ENCODE peak calls at places on chromosomes 2 and 18, in eight cellular contexts. V is BJ, C is tibial artery, X is NB4, K is spleen, S is MM.1S, Y is astrocyte of the spinal cord, A is IMR-90. W is an unnamed sample.

GRCh38 chr18:63823516-63824219 is 48.5 kb downstream of the SERPINB7 start:
- DNase-seq in X (peak; percentile 83), A (peak; percentile 77), C (peak; percentile 23), K (no peak), S (no peak), V (no peak), Y (peak; percentile 27), W (no peak)

GRCh38 chr18:62669225-62669624 is 46.1 kb upstream of the PHLPP1 start:
- DNase-seq in Y (no peak), V (no peak), K (no peak), A (no peak), X (no peak), S (no peak), C (no peak), W (no peak)

GRCh38 chr2:233690444-233690843 is 2.2 kb upstream of the UGT1A6 start:
- DNase-seq in A (peak; percentile 3), Y (no peak), S (no peak), C (no peak), V (no peak), K (no peak), X (no peak), W (no peak)

GRCh38 chr2:47002480-47003381 is 87.1 kb upstream of the MCFD2 start:
- DNase-seq in X (peak; percentile 69), A (no peak), C (peak; percentile 51), K (no peak), Y (peak; percentile 69), S (no peak), V (no peak), W (no peak)

GRCh38 chr18:54479365-54479764 is 111.7 kb upstream of the DYNAP start:
- DNase-seq in K (no peak), S (no peak), X (no peak), V (no peak), Y (no peak), A (no peak), C (no peak), W (no peak)

GRCh38 chr2:64606495-64607363 is 47.0 kb downstream of the SERTAD2 start:
- DNase-seq in V (no peak), X (peak; percentile 83), S (no peak), K (peak; percentile 96), Y (no peak), A (no peak), C (peak; percentile 95), W (peak; percentile 18)

GRCh38 chr18:55097406-55098170 is 138.3 kb upstream of the CCDC68 start:
- DNase-seq in A (no peak), Y (peak; percentile 72), V (no peak), X (no peak), S (no peak), K (no peak), C (no peak), W (no peak)

GRCh38 chr2:240590681-240591111 is 4.2 kb downstream of the CAPN10 start:
- DNase-seq in V (no peak), K (peak; percentile 66), Y (no peak), A (no peak), S (no peak), X (no peak), C (no peak), W (no peak)

GRCh38 chr2:150486539-150487484 is 655 bp downstream of the RND3 start:
- DNase-seq in K (no peak), C (peak; percentile 57), V (no peak), A (peak; percentile 24), S (peak; percentile 44), Y (peak; percentile 68), X (no peak), W (no peak)

GRCh38 chr18:6948656-6949055 is 168.9 kb downstream of the LAMA1 start:
- DNase-seq in A (no peak), K (no peak), X (no peak), S (no peak), C (no peak), Y (no peak), V (no peak), W (no peak)

GRCh38 chr18:77016936-77017335 is 115.6 kb downstream of the MBP start:
- DNase-seq in V (no peak), A (no peak), X (no peak), C (no peak), S (no peak), K (no peak), Y (no peak), W (no peak)

GRCh38 chr2:200471324-200471848 is 38.5 kb downstream of the KCTD18 start:
- DNase-seq in C (no peak), K (no peak), V (no peak), Y (no peak), A (no peak), S (peak; percentile 92), X (peak; percentile 52), W (no peak)

GRCh38 chr2:54755641-54756326 is 32.3 kb downstream of the EML6 start:
- DNase-seq in X (peak; percentile 36), V (no peak), A (no peak), K (no peak), Y (no peak), S (peak; percentile 92), C (no peak), W (no peak)

GRCh38 chr18:78813898-78814297 is 165.7 kb upstream of the SALL3 start:
- DNase-seq in V (no peak), K (peak; percentile 34), A (no peak), Y (no peak), C (no peak), S (no peak), X (no peak), W (no peak)

GRCh38 chr18:63346031-63346430 is 21.0 kb downstream of the KDSR start:
- DNase-seq in S (no peak), A (no peak), X (no peak), K (no peak), C (no peak), V (no peak), Y (no peak), W (no peak)

GRCh38 chr2:140580799-140581198 is 1550.0 kb downstream of the LRP1B start:
- DNase-seq in C (no peak), Y (no peak), S (no peak), X (no peak), A (no peak), V (no peak), K (no peak), W (no peak)

GRCh38 chr18:71028285-71028762 is 739.5 kb downstream of the SOCS6 start:
- DNase-seq in Y (no peak), K (no peak), A (no peak), C (no peak), X (no peak), S (no peak), V (no peak), W (no peak)

GRCh38 chr2:150041721-150042450 is 445.6 kb downstream of the RND3 start:
- DNase-seq in X (no peak), C (no peak), K (no peak), A (peak; percentile 86), S (no peak), Y (peak; percentile 60), V (no peak), W (no peak)

GRCh38 chr2:176106636-176107539 is at the start of gene HOXD11:
- DNase-seq in A (no peak), Y (no peak), S (no peak), V (no peak), C (no peak), X (peak; percentile 70), K (no peak), W (no peak)

GRCh38 chr2:179261161-179261825 is 3.3 kb downstream of the SESTD1 start:
- DNase-seq in C (no peak), K (no peak), V (no peak), Y (no peak), S (no peak), X (no peak), A (no peak), W (no peak)
- H3K4me3 ChIP-seq in C (peak overlapping the region; percentile 82), K (no peak overlapping the region), V (no peak overlapping the region), Y (no peak overlapping the region), S (no peak overlapping the region), X (no peak overlapping the region), A (no peak overlapping the region), W (no peak overlapping the region)

DNA sequence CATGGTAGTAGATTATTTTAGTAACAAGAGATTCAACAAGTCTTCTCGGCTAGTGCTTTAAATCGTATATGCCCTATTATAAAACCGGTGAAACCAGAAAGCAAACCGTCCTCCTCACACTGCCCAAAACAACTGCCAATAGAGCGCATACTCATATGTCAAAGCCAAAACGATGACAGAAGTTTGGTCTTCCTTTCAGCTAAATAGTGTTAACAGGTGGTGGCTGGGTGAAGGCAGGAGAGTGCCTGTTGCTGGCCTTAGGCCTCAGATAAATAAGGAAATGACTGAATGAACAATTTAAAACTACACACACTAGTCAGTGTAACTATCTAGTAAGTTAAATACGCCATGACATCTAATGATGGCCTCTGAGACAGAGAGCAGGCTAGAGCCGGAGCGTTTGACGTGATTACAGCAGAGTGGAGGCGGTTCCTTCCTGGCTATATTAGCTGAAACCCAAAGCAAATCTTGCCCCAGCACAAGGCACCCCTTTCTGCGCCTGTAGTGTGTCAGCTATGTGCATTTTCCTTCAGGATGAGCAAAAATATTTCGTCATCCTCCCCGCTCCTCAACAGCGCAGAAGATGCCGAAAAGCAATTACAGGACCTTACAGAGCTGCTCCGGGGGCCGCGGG is 1.6 kb downstream of the LONRF2 start:
- DNase-seq in K (no peak), C (no peak), Y (no peak), V (no peak), A (no peak), S (no peak), X (no peak), W (no peak)
- H3K4me3 ChIP-seq in K (peak overlapping the region; percentile 32), C (peak overlapping the region; percentile 76), Y (peak overlapping the region; percentile 29), V (no peak overlapping the region), A (no peak overlapping the region), S (no peak overlapping the region), X (no peak overlapping the region), W (no peak overlapping the region)

DNA sequence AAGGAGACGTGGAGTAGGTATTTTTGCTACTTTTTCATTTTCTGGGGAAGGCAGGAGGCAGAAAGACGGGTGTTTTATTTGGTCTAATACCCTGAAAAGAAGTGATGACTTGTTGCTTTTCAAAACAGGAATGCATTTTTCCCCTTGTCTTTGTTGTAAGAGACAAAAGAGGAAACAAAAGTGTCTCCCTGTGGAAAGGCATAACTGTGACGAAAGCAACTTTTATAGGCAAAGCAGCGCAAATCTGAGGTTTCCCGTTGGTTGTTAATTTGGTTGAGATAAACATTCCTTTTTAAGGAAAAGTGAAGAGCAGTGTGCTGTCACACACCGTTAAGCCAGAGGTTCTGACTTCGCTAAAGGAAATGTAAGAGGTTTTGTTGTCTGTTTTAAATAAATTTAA is 3.4 kb downstream of the FZD7 start:
- DNase-seq in S (no peak), X (no peak), A (peak; percentile 63), C (no peak), K (no peak), Y (peak; percentile 59), V (no peak), W (no peak)
- H3K4me3 ChIP-seq in S (no peak overlapping the region), X (no peak overlapping the region), A (peak overlapping the region; percentile 94), C (peak overlapping the region; percentile 96), K (no peak overlapping the region), Y (peak overlapping the region; percentile 73), V (peak overlapping the region; percentile 91), W (peak overlapping the region; percentile 58)

DNA sequence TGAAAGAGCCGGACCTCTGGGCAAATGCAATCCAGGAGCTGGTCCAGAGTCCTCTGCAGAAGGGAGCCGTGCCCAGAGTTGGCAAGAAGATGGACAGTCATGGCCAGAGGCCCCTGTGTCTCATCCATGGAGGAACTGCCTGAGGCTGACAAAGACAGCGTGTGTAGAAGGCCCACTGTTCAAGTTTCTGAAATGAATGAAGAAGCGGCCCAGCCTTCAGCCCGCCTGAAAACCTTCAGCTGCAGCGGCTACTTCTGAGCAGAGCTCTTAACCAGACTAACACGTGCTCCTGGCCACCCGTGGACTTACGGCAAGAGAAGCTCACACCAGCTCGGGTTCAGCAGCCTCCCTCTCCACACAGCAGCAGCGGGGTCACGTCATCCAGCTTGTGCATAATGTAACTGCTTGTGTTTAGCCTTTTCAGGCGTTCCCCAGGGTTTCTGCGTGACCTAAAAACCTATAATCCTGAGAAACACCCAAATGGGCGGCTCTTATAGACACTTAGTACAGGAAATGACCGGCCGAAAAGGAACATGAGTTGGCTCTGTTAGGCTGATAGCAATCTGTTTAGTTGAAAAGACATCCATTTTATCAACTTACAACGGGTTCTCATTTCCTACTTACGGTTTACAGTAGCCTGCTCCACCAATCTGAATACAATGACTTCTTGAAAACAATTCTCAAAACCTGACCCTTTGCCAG is at the start of gene FAM124B:
- DNase-seq in S (no peak), A (peak; percentile 42), X (peak; percentile 28), V (peak; percentile 40), K (peak; percentile 86), C (peak; percentile 71), Y (peak; percentile 72), W (no peak)
- H3K4me3 ChIP-seq in S (no peak within 1 kb of the TSS), A (no peak within 1 kb of the TSS), X (no peak within 1 kb of the TSS), V (no peak within 1 kb of the TSS), K (peak within 1 kb of the TSS; percentile 3), C (peak within 1 kb of the TSS; percentile 38), Y (no peak within 1 kb of the TSS), W (no peak within 1 kb of the TSS)

W was measured in AG09309.